ENCODE peak calls at places on chromosomes 3 and 15, in nine cellular contexts. F is GM12891, Y is lower leg skin, H is ovary, K is right lobe of liver, V is tibial nerve, B is heart left ventricle, E is Peyer's patch, T is adrenal gland. Q is an unnamed sample.

GRCh38 chr3:62785384-62785783 is 89.8 kb downstream of the CADPS start:
- DNase-seq in V (no peak), F (no peak), K (no peak), B (no peak), Y (no peak), E (no peak), H (no peak), T (no peak), Q (no peak)

GRCh38 chr15:44435893-44436667 is 8.7 kb downstream of the CTDSPL2 start:
- DNase-seq in K (no peak), F (no peak), Y (no peak), B (no peak), H (no peak), V (no peak), T (no peak), E (no peak), Q (no peak)

GRCh38 chr3:52827866-52828376 is 2.6 kb downstream of the ITIH4 start:
- DNase-seq in H (no peak), V (no peak), E (no peak), T (no peak), Y (no peak), F (no peak), K (peak; percentile 95), B (no peak), Q (no peak)

GRCh38 chr3:178525180-178525704 is 11.0 kb upstream of the KCNMB2 start:
- DNase-seq in H (no peak), K (no peak), V (no peak), Y (no peak), B (no peak), E (no peak), F (no peak), T (no peak), Q (no peak)

GRCh38 chr3:16399473-16399872 is 114.0 kb downstream of the RFTN1 start:
- DNase-seq in F (no peak), V (peak; percentile 38), H (peak; percentile 60), B (peak; percentile 58), T (no peak), Y (no peak), E (no peak), K (no peak), Q (peak; percentile 80)

GRCh38 chr3:123244128-123244527 is 42.4 kb downstream of the SEC22A start:
- DNase-seq in E (no peak), V (no peak), K (no peak), Y (no peak), T (no peak), F (no peak), B (no peak), H (no peak), Q (no peak)

GRCh38 chr3:10344147-10344943 is 23.4 kb upstream of the SEC13 start:
- DNase-seq in B (no peak), V (peak; percentile 58), H (no peak), T (peak; percentile 29), Y (no peak), E (no peak), K (no peak), F (peak; percentile 85), Q (no peak)

GRCh38 chr3:9349321-9350117 is 13.3 kb upstream of the THUMPD3 start:
- DNase-seq in Y (no peak), H (no peak), B (no peak), V (no peak), K (peak; percentile 63), E (no peak), F (no peak), T (peak; percentile 40), Q (no peak)

GRCh38 chr15:40291088-40291574 is 8.3 kb upstream of the ANKRD63 start:
- DNase-seq in T (peak; percentile 49), H (no peak), Y (no peak), B (peak; percentile 64), E (peak; percentile 77), F (no peak), K (no peak), V (no peak), Q (no peak)
- TF ChIP-seq POLR2A in T (no peak), H (no peak), Y (no peak), B (no peak), E (no peak), F (no peak), K (no peak), V (no peak), Q (no peak)

GRCh38 chr3:42732196-42732828 is 29.7 kb upstream of the HHATL start:
- DNase-seq in B (no peak), Y (peak; percentile 16), H (peak; percentile 8), T (no peak), V (no peak), F (no peak), E (no peak), K (no peak), Q (no peak)
- TF ChIP-seq POLR2A in B (no peak), Y (no peak), H (no peak), T (no peak), V (no peak), F (no peak), E (no peak), K (no peak), Q (no peak)

DNA sequence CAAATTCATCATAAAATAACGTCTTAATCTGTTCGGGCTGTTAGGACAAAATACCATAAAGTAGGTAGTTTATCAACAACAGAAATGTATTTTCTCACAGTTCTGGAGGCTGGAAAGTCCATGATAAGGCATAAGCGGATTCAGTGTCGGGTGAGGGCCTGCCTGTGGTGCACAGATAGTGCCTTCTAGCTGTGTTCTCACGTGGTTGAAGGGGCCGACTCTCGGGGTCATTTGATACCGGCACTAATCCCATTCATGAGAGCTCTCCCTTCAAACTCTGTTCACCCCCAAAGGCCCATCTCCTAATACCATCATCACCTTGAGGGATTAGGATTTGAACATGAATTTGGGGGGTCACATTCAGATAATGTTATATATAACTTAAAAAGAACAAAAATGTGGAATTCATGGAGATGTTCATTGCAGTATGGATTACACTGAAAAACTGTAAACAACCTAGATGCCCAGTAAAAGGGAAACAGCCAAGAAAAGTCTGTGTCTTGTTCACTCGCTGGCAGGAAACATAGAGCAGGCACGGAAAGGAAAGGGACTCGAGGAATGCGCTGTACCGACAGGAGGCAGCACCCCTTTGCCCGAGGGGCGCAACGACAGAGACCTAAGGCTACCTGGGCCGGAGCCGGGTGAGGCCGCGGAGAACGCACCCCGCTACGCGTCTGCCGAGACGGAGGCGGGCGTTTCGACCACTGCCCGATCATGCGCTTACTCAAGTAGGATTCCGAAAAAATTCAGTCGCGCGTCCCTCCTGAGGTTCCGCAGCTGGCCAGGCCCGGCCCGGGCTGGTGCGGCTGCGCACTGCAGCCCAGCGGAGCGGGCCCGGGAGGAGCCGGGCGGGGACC is 1.1 kb upstream of the MAN2A2 start:
- DNase-seq in F (peak; percentile 92), T (peak; percentile 81), H (peak; percentile 76), K (peak; percentile 85), V (peak; percentile 75), B (peak; percentile 77), E (peak; percentile 88), Y (peak; percentile 73), Q (peak; percentile 87)
- TF ChIP-seq POLR2A in F (peak; percentile 57), T (no peak), H (no peak), K (peak; percentile 77), V (peak; percentile 55), B (peak; percentile 60), E (peak; percentile 64), Y (no peak), Q (peak; percentile 36)

GRCh38 chr15:69414702-69415161 is 583 bp downstream of the KIF23 start:
- DNase-seq in B (no peak), E (no peak), T (peak; percentile 43), F (peak; percentile 30), H (no peak), K (no peak), Y (no peak), V (peak; percentile 15), Q (no peak)

GRCh38 chr15:69412701-69413100 is 1.4 kb upstream of the KIF23 start:
- DNase-seq in K (no peak), E (no peak), H (no peak), F (no peak), Y (no peak), B (no peak), V (no peak), T (no peak), Q (no peak)

GRCh38 chr15:69412274-69412673 is 1.9 kb upstream of the KIF23 start:
- DNase-seq in V (no peak), E (no peak), F (no peak), B (no peak), T (no peak), K (no peak), Y (no peak), H (no peak), Q (no peak)

GRCh38 chr15:69415381-69415780 is 1.2 kb downstream of the KIF23 start:
- DNase-seq in K (no peak), T (no peak), H (no peak), F (no peak), Y (no peak), B (no peak), E (no peak), V (no peak), Q (no peak)

GRCh38 chr15:69413822-69414701 is at the start of gene KIF23:
- DNase-seq in V (peak; percentile 83), T (peak; percentile 91), K (peak; percentile 92), H (peak; percentile 86), Y (peak; percentile 81), B (peak; percentile 92), F (peak; percentile 92), E (peak; percentile 95), Q (peak; percentile 87)
- TF ChIP-seq POLR2A in V (no peak), T (no peak), K (no peak), H (no peak), Y (no peak), B (no peak), F (peak; percentile 66), E (no peak), Q (no peak)

Q was measured in suprapubic skin.